ENCODE peak calls at places on chromosome 12, in nine cellular contexts. One of them, this sample, is unnamed.

GRCh38 chr12:46926536-46926935 is 100.7 kb upstream of the SLC38A4 start:
- DNase-seq in astrocyte: no peak
- DNase-seq in nephron progenitor cell: no peak
- DNase-seq in CD8-positive, alpha-beta memory T cell: no peak
- DNase-seq in neural crest cell: no peak
- DNase-seq in PC-3: no peak
- DNase-seq in transverse colon: no peak
- DNase-seq in AG08396: no peak
- DNase-seq in SW 1271: no peak
- DNase-seq in this sample: no peak

GRCh38 chr12:53180931-53181645 is 363 bp upstream of the CSAD start:
- DNase-seq in transverse colon: peak
- DNase-seq in astrocyte: peak
- DNase-seq in nephron progenitor cell: peak
- DNase-seq in CD8-positive, alpha-beta memory T cell: peak
- DNase-seq in PC-3: peak
- DNase-seq in AG08396: peak
- DNase-seq in neural crest cell: peak
- DNase-seq in SW 1271: peak
- DNase-seq in this sample: peak

GRCh38 chr12:56900583-56900982 is 33.6 kb downstream of the SDR9C7 start:
- DNase-seq in nephron progenitor cell: no peak
- DNase-seq in SW 1271: peak
- DNase-seq in neural crest cell: no peak
- DNase-seq in transverse colon: no peak
- DNase-seq in PC-3: peak
- DNase-seq in astrocyte: no peak
- DNase-seq in CD8-positive, alpha-beta memory T cell: no peak
- DNase-seq in AG08396: no peak
- DNase-seq in this sample: no peak

GRCh38 chr12:121466800-121467637 is 67.1 kb downstream of the RNF34 start:
- DNase-seq in astrocyte: peak
- DNase-seq in neural crest cell: peak
- DNase-seq in nephron progenitor cell: peak
- DNase-seq in CD8-positive, alpha-beta memory T cell: peak
- DNase-seq in AG08396: peak
- DNase-seq in SW 1271: peak
- DNase-seq in PC-3: peak
- DNase-seq in transverse colon: peak
- DNase-seq in this sample: peak

GRCh38 chr12:93198086-93198485 is 179.6 kb upstream of the NUDT4 start:
- DNase-seq in SW 1271: no peak
- DNase-seq in CD8-positive, alpha-beta memory T cell: no peak
- DNase-seq in transverse colon: no peak
- DNase-seq in PC-3: peak
- DNase-seq in astrocyte: peak
- DNase-seq in nephron progenitor cell: no peak
- DNase-seq in neural crest cell: no peak
- DNase-seq in AG08396: peak
- DNase-seq in this sample: no peak

GRCh38 chr12:121652767-121653497 is 16.5 kb downstream of the MORN3 start:
- DNase-seq in AG08396: no peak
- DNase-seq in astrocyte: no peak
- DNase-seq in CD8-positive, alpha-beta memory T cell: no peak
- DNase-seq in nephron progenitor cell: no peak
- DNase-seq in SW 1271: no peak
- DNase-seq in transverse colon: no peak
- DNase-seq in neural crest cell: no peak
- DNase-seq in PC-3: no peak
- DNase-seq in this sample: no peak

GRCh38 chr12:17954788-17955187 is 135.2 kb downstream of the RERGL start:
- DNase-seq in neural crest cell: no peak
- DNase-seq in astrocyte: no peak
- DNase-seq in PC-3: peak
- DNase-seq in nephron progenitor cell: no peak
- DNase-seq in SW 1271: no peak
- DNase-seq in CD8-positive, alpha-beta memory T cell: no peak
- DNase-seq in AG08396: no peak
- DNase-seq in transverse colon: no peak
- DNase-seq in this sample: no peak

GRCh38 chr12:108565976-108566375 is 3.6 kb downstream of the ISCU start:
- DNase-seq in nephron progenitor cell: no peak
- DNase-seq in neural crest cell: no peak
- DNase-seq in transverse colon: peak
- DNase-seq in AG08396: no peak
- DNase-seq in SW 1271: no peak
- DNase-seq in CD8-positive, alpha-beta memory T cell: peak
- DNase-seq in astrocyte: peak
- DNase-seq in PC-3: peak
- DNase-seq in this sample: peak

GRCh38 chr12:2510066-2510465 is 284.7 kb upstream of the FKBP4 start:
- DNase-seq in nephron progenitor cell: no peak
- DNase-seq in neural crest cell: no peak
- DNase-seq in CD8-positive, alpha-beta memory T cell: no peak
- DNase-seq in transverse colon: no peak
- DNase-seq in astrocyte: no peak
- DNase-seq in AG08396: no peak
- DNase-seq in SW 1271: no peak
- DNase-seq in PC-3: no peak
- DNase-seq in this sample: no peak

GRCh38 chr12:104010121-104010520 is 39.9 kb downstream of the GLT8D2 start:
- DNase-seq in PC-3: no peak
- DNase-seq in CD8-positive, alpha-beta memory T cell: no peak
- DNase-seq in astrocyte: peak
- DNase-seq in SW 1271: no peak
- DNase-seq in nephron progenitor cell: no peak
- DNase-seq in neural crest cell: no peak
- DNase-seq in AG08396: no peak
- DNase-seq in transverse colon: no peak
- DNase-seq in this sample: no peak

GRCh38 chr12:29066061-29066588 is 83.0 kb upstream of the FAR2 start:
- DNase-seq in SW 1271: no peak
- DNase-seq in neural crest cell: no peak
- DNase-seq in astrocyte: peak
- DNase-seq in transverse colon: no peak
- DNase-seq in AG08396: no peak
- DNase-seq in CD8-positive, alpha-beta memory T cell: no peak
- DNase-seq in nephron progenitor cell: no peak
- DNase-seq in PC-3: peak
- DNase-seq in this sample: no peak

GRCh38 chr12:83179999-83180398 is 493.3 kb downstream of the TMTC2 start:
- DNase-seq in transverse colon: no peak
- DNase-seq in PC-3: peak
- DNase-seq in astrocyte: no peak
- DNase-seq in neural crest cell: no peak
- DNase-seq in nephron progenitor cell: no peak
- DNase-seq in AG08396: no peak
- DNase-seq in CD8-positive, alpha-beta memory T cell: no peak
- DNase-seq in SW 1271: no peak
- DNase-seq in this sample: no peak

GRCh38 chr12:108653082-108653516 is 19.4 kb upstream of the SELPLG start:
- DNase-seq in nephron progenitor cell: no peak
- DNase-seq in SW 1271: no peak
- DNase-seq in AG08396: no peak
- DNase-seq in transverse colon: no peak
- DNase-seq in PC-3: no peak
- DNase-seq in CD8-positive, alpha-beta memory T cell: no peak
- DNase-seq in astrocyte: no peak
- DNase-seq in neural crest cell: no peak
- DNase-seq in this sample: no peak

GRCh38 chr12:68350753-68351152 is 18.6 kb upstream of the MDM1 start:
- DNase-seq in SW 1271: no peak
- DNase-seq in AG08396: no peak
- DNase-seq in neural crest cell: no peak
- DNase-seq in astrocyte: peak
- DNase-seq in nephron progenitor cell: no peak
- DNase-seq in transverse colon: no peak
- DNase-seq in CD8-positive, alpha-beta memory T cell: no peak
- DNase-seq in PC-3: peak
- DNase-seq in this sample: no peak

This sample was measured in mucosa of descending colon.